ENCODE peak calls at places on chromosomes 12 and 14, in seven cellular contexts. One of them, this sample, is unnamed.

GRCh38 chr14:91778217-91778616 is 46.3 kb upstream of the CATSPERB start:
- DNase-seq in RWPE1: no peak
- DNase-seq in NCI-H510A: no peak
- DNase-seq in neural crest cell: no peak
- DNase-seq in activated CD4-positive, alpha-beta T cell treated with anti-CD3 and anti-CD28 coated beads, Interleukin-2, amount 10 ng/mL, durations not matched to agents 7 days and 5 days: no peak
- DNase-seq in iPS-NIHi11: no peak
- DNase-seq in HuH-7.5: no peak
- DNase-seq in this sample: no peak

GRCh38 chr12:25960926-25961325 is 2.4 kb downstream of the RASSF8 start:
- DNase-seq in NCI-H510A: no peak
- DNase-seq in iPS-NIHi11: no peak
- DNase-seq in HuH-7.5: no peak
- DNase-seq in activated CD4-positive, alpha-beta T cell treated with anti-CD3 and anti-CD28 coated beads, Interleukin-2, amount 10 ng/mL, durations not matched to agents 7 days and 5 days: no peak
- DNase-seq in neural crest cell: no peak
- DNase-seq in RWPE1: no peak
- DNase-seq in this sample: no peak

GRCh38 chr12:39935275-39935674 is 170.6 kb downstream of the SLC2A13 start:
- DNase-seq in HuH-7.5: no peak
- DNase-seq in iPS-NIHi11: no peak
- DNase-seq in NCI-H510A: no peak
- DNase-seq in RWPE1: peak; percentile 6
- DNase-seq in activated CD4-positive, alpha-beta T cell treated with anti-CD3 and anti-CD28 coated beads, Interleukin-2, amount 10 ng/mL, durations not matched to agents 7 days and 5 days: no peak
- DNase-seq in neural crest cell: no peak
- DNase-seq in this sample: peak; percentile 7

GRCh38 chr14:22318951-22319350 is 270.1 kb downstream of the DAD1 start:
- DNase-seq in RWPE1: no peak
- DNase-seq in iPS-NIHi11: no peak
- DNase-seq in activated CD4-positive, alpha-beta T cell treated with anti-CD3 and anti-CD28 coated beads, Interleukin-2, amount 10 ng/mL, durations not matched to agents 7 days and 5 days: no peak
- DNase-seq in HuH-7.5: no peak
- DNase-seq in NCI-H510A: no peak
- DNase-seq in neural crest cell: no peak
- DNase-seq in this sample: no peak

GRCh38 chr14:25298238-25298637 is 248.3 kb upstream of the STXBP6 start:
- DNase-seq in RWPE1: no peak
- DNase-seq in iPS-NIHi11: no peak
- DNase-seq in neural crest cell: no peak
- DNase-seq in HuH-7.5: no peak
- DNase-seq in NCI-H510A: no peak
- DNase-seq in activated CD4-positive, alpha-beta T cell treated with anti-CD3 and anti-CD28 coated beads, Interleukin-2, amount 10 ng/mL, durations not matched to agents 7 days and 5 days: no peak
- DNase-seq in this sample: no peak

GRCh38 chr14:104609666-104610065 is 5.1 kb upstream of the TMEM179 start:
- DNase-seq in iPS-NIHi11: no peak
- DNase-seq in NCI-H510A: no peak
- DNase-seq in activated CD4-positive, alpha-beta T cell treated with anti-CD3 and anti-CD28 coated beads, Interleukin-2, amount 10 ng/mL, durations not matched to agents 7 days and 5 days: no peak
- DNase-seq in HuH-7.5: no peak
- DNase-seq in RWPE1: no peak
- DNase-seq in neural crest cell: no peak
- DNase-seq in this sample: no peak

GRCh38 chr14:94028450-94028826 is 2.3 kb downstream of the OTUB2 start:
- DNase-seq in RWPE1: peak; percentile 66
- DNase-seq in activated CD4-positive, alpha-beta T cell treated with anti-CD3 and anti-CD28 coated beads, Interleukin-2, amount 10 ng/mL, durations not matched to agents 7 days and 5 days: no peak
- DNase-seq in iPS-NIHi11: no peak
- DNase-seq in HuH-7.5: no peak
- DNase-seq in neural crest cell: no peak
- DNase-seq in NCI-H510A: no peak
- DNase-seq in this sample: peak; percentile 16

GRCh38 chr12:51391047-51391837 is at the start of gene GALNT6:
- DNase-seq in NCI-H510A: peak; percentile 59
- DNase-seq in iPS-NIHi11: peak; percentile 89
- DNase-seq in neural crest cell: peak; percentile 9
- DNase-seq in RWPE1: peak; percentile 64
- DNase-seq in activated CD4-positive, alpha-beta T cell treated with anti-CD3 and anti-CD28 coated beads, Interleukin-2, amount 10 ng/mL, durations not matched to agents 7 days and 5 days: peak; percentile 71
- DNase-seq in HuH-7.5: peak; percentile 71
- DNase-seq in this sample: peak; percentile 53

GRCh38 chr12:112169966-112170365 is 44.6 kb downstream of the TRAFD1 start:
- DNase-seq in HuH-7.5: no peak
- DNase-seq in RWPE1: no peak
- DNase-seq in NCI-H510A: no peak
- DNase-seq in iPS-NIHi11: no peak
- DNase-seq in neural crest cell: no peak
- DNase-seq in activated CD4-positive, alpha-beta T cell treated with anti-CD3 and anti-CD28 coated beads, Interleukin-2, amount 10 ng/mL, durations not matched to agents 7 days and 5 days: no peak
- DNase-seq in this sample: no peak

GRCh38 chr12:49808686-49809368 is 19.4 kb downstream of the NCKAP5L start:
- DNase-seq in activated CD4-positive, alpha-beta T cell treated with anti-CD3 and anti-CD28 coated beads, Interleukin-2, amount 10 ng/mL, durations not matched to agents 7 days and 5 days: no peak
- DNase-seq in HuH-7.5: no peak
- DNase-seq in RWPE1: no peak
- DNase-seq in iPS-NIHi11: no peak
- DNase-seq in NCI-H510A: no peak
- DNase-seq in neural crest cell: peak; percentile 41
- DNase-seq in this sample: no peak

GRCh38 chr12:127054531-127054930 is 1212.4 kb upstream of the TMEM132C start:
- DNase-seq in activated CD4-positive, alpha-beta T cell treated with anti-CD3 and anti-CD28 coated beads, Interleukin-2, amount 10 ng/mL, durations not matched to agents 7 days and 5 days: no peak
- DNase-seq in HuH-7.5: no peak
- DNase-seq in RWPE1: peak; percentile 13
- DNase-seq in iPS-NIHi11: no peak
- DNase-seq in neural crest cell: no peak
- DNase-seq in NCI-H510A: no peak
- DNase-seq in this sample: peak; percentile 76

GRCh38 chr14:56423591-56423991 is 156.0 kb upstream of the TMEM260 start:
- DNase-seq in RWPE1: no peak
- DNase-seq in NCI-H510A: no peak
- DNase-seq in neural crest cell: no peak
- DNase-seq in activated CD4-positive, alpha-beta T cell treated with anti-CD3 and anti-CD28 coated beads, Interleukin-2, amount 10 ng/mL, durations not matched to agents 7 days and 5 days: no peak
- DNase-seq in HuH-7.5: no peak
- DNase-seq in iPS-NIHi11: no peak
- DNase-seq in this sample: no peak

GRCh38 chr12:104624529-104624928 is 167.8 kb downstream of the CHST11 start:
- DNase-seq in RWPE1: no peak
- DNase-seq in neural crest cell: no peak
- DNase-seq in HuH-7.5: no peak
- DNase-seq in activated CD4-positive, alpha-beta T cell treated with anti-CD3 and anti-CD28 coated beads, Interleukin-2, amount 10 ng/mL, durations not matched to agents 7 days and 5 days: no peak
- DNase-seq in iPS-NIHi11: no peak
- DNase-seq in NCI-H510A: no peak
- DNase-seq in this sample: no peak

GRCh38 chr14:92481386-92481785 is 32.2 kb upstream of the RIN3 start:
- DNase-seq in neural crest cell: no peak
- DNase-seq in activated CD4-positive, alpha-beta T cell treated with anti-CD3 and anti-CD28 coated beads, Interleukin-2, amount 10 ng/mL, durations not matched to agents 7 days and 5 days: no peak
- DNase-seq in iPS-NIHi11: no peak
- DNase-seq in NCI-H510A: no peak
- DNase-seq in HuH-7.5: no peak
- DNase-seq in RWPE1: no peak
- DNase-seq in this sample: no peak

GRCh38 chr14:56855891-56856461 is 45.7 kb upstream of the OTX2 start:
- DNase-seq in HuH-7.5: no peak
- DNase-seq in activated CD4-positive, alpha-beta T cell treated with anti-CD3 and anti-CD28 coated beads, Interleukin-2, amount 10 ng/mL, durations not matched to agents 7 days and 5 days: no peak
- DNase-seq in iPS-NIHi11: peak; percentile 77
- DNase-seq in neural crest cell: peak; percentile 47
- DNase-seq in NCI-H510A: peak; percentile 52
- DNase-seq in RWPE1: no peak
- DNase-seq in this sample: no peak

GRCh38 chr14:42683690-42684089 is 1077.0 kb downstream of the LRFN5 start:
- DNase-seq in HuH-7.5: no peak
- DNase-seq in activated CD4-positive, alpha-beta T cell treated with anti-CD3 and anti-CD28 coated beads, Interleukin-2, amount 10 ng/mL, durations not matched to agents 7 days and 5 days: no peak
- DNase-seq in neural crest cell: no peak
- DNase-seq in iPS-NIHi11: no peak
- DNase-seq in RWPE1: no peak
- DNase-seq in NCI-H510A: no peak
- DNase-seq in this sample: no peak

GRCh38 chr14:30298266-30298795 is 260.6 kb upstream of the G2E3 start:
- DNase-seq in neural crest cell: no peak
- DNase-seq in HuH-7.5: no peak
- DNase-seq in RWPE1: no peak
- DNase-seq in activated CD4-positive, alpha-beta T cell treated with anti-CD3 and anti-CD28 coated beads, Interleukin-2, amount 10 ng/mL, durations not matched to agents 7 days and 5 days: no peak
- DNase-seq in iPS-NIHi11: no peak
- DNase-seq in NCI-H510A: no peak
- DNase-seq in this sample: no peak

GRCh38 chr12:51413791-51414190 is 10.8 kb upstream of the SLC4A8 start:
- DNase-seq in neural crest cell: no peak
- DNase-seq in activated CD4-positive, alpha-beta T cell treated with anti-CD3 and anti-CD28 coated beads, Interleukin-2, amount 10 ng/mL, durations not matched to agents 7 days and 5 days: no peak
- DNase-seq in HuH-7.5: no peak
- DNase-seq in RWPE1: no peak
- DNase-seq in iPS-NIHi11: no peak
- DNase-seq in NCI-H510A: no peak
- DNase-seq in this sample: no peak

GRCh38 chr12:105256921-105257320 is 20.9 kb upstream of the APPL2 start:
- DNase-seq in HuH-7.5: no peak
- DNase-seq in NCI-H510A: no peak
- DNase-seq in RWPE1: no peak
- DNase-seq in activated CD4-positive, alpha-beta T cell treated with anti-CD3 and anti-CD28 coated beads, Interleukin-2, amount 10 ng/mL, durations not matched to agents 7 days and 5 days: no peak
- DNase-seq in neural crest cell: no peak
- DNase-seq in iPS-NIHi11: no peak
- DNase-seq in this sample: peak; percentile 86

GRCh38 chr14:92225731-92226130 is 97.2 kb upstream of the SLC24A4 start:
- DNase-seq in activated CD4-positive, alpha-beta T cell treated with anti-CD3 and anti-CD28 coated beads, Interleukin-2, amount 10 ng/mL, durations not matched to agents 7 days and 5 days: no peak
- DNase-seq in NCI-H510A: no peak
- DNase-seq in iPS-NIHi11: no peak
- DNase-seq in HuH-7.5: no peak
- DNase-seq in neural crest cell: no peak
- DNase-seq in RWPE1: no peak
- DNase-seq in this sample: no peak

GRCh38 chr14:76312821-76313220 is 63.1 kb upstream of the ESRRB start:
- DNase-seq in activated CD4-positive, alpha-beta T cell treated with anti-CD3 and anti-CD28 coated beads, Interleukin-2, amount 10 ng/mL, durations not matched to agents 7 days and 5 days: no peak
- DNase-seq in RWPE1: no peak
- DNase-seq in HuH-7.5: no peak
- DNase-seq in iPS-NIHi11: no peak
- DNase-seq in neural crest cell: no peak
- DNase-seq in NCI-H510A: no peak
- DNase-seq in this sample: no peak

GRCh38 chr12:43407816-43408645 is 144.0 kb downstream of the ADAMTS20 start:
- DNase-seq in NCI-H510A: no peak
- DNase-seq in neural crest cell: no peak
- DNase-seq in iPS-NIHi11: no peak
- DNase-seq in activated CD4-positive, alpha-beta T cell treated with anti-CD3 and anti-CD28 coated beads, Interleukin-2, amount 10 ng/mL, durations not matched to agents 7 days and 5 days: no peak
- DNase-seq in RWPE1: no peak
- DNase-seq in HuH-7.5: no peak
- DNase-seq in this sample: no peak

GRCh38 chr14:60184597-60185555 is 19.7 kb upstream of the DHRS7 start:
- DNase-seq in NCI-H510A: no peak
- DNase-seq in neural crest cell: no peak
- DNase-seq in HuH-7.5: no peak
- DNase-seq in RWPE1: no peak
- DNase-seq in iPS-NIHi11: no peak
- DNase-seq in activated CD4-positive, alpha-beta T cell treated with anti-CD3 and anti-CD28 coated beads, Interleukin-2, amount 10 ng/mL, durations not matched to agents 7 days and 5 days: no peak
- DNase-seq in this sample: no peak

GRCh38 chr12:55142896-55143870 is 17.0 kb downstream of the OR9K2 start:
- DNase-seq in activated CD4-positive, alpha-beta T cell treated with anti-CD3 and anti-CD28 coated beads, Interleukin-2, amount 10 ng/mL, durations not matched to agents 7 days and 5 days: peak; percentile 55
- DNase-seq in RWPE1: peak; percentile 16
- DNase-seq in iPS-NIHi11: peak; percentile 57
- DNase-seq in NCI-H510A: peak; percentile 36
- DNase-seq in HuH-7.5: peak; percentile 8
- DNase-seq in neural crest cell: peak; percentile 63
- DNase-seq in this sample: peak; percentile 52

This sample was measured in EL.